ENCODE peak calls at places on chromosomes 6 and 20, in six cellular contexts. D is GM23248, B is lower leg skin, Y is M059J, U is fibroblast of lung, I is ovary. J is an unnamed sample.

GRCh38 chr20:36862857-36863668 is 12.9 kb upstream of the TLDC2 start:
- DNase-seq in U (no peak), I (peak; percentile 64), B (no peak), Y (no peak), D (peak; percentile 62), J (no peak)

GRCh38 chr6:153312633-153313032 is 181.6 kb upstream of the RGS17 start:
- DNase-seq in D (peak; percentile 37), Y (peak; percentile 61), I (no peak), B (no peak), U (peak; percentile 76), J (peak; percentile 5)

GRCh38 chr6:157486632-157487031 is 105.6 kb downstream of the ZDHHC14 start:
- DNase-seq in B (no peak), I (no peak), U (no peak), Y (no peak), D (no peak), J (no peak)

GRCh38 chr6:15239606-15240364 is 6.1 kb upstream of the JARID2 start:
- DNase-seq in B (no peak), Y (no peak), D (no peak), I (no peak), U (no peak), J (no peak)

GRCh38 chr6:152314483-152314832 is 322.7 kb downstream of the SYNE1 start:
- DNase-seq in B (no peak), D (no peak), I (no peak), Y (no peak), U (no peak), J (no peak)

GRCh38 chr6:55636406-55637102 is 57.6 kb upstream of the HMGCLL1 start:
- DNase-seq in B (no peak), D (peak; percentile 63), Y (peak; percentile 67), U (peak; percentile 66), I (no peak), J (no peak)

GRCh38 chr6:87702589-87702945 is 534 bp upstream of the AKIRIN2 start:
- DNase-seq in B (no peak), Y (peak; percentile 74), I (no peak), D (peak; percentile 71), U (no peak), J (no peak)

GRCh38 chr20:37969949-37970855 is 63.1 kb downstream of the TTI1 start:
- DNase-seq in Y (peak; percentile 61), I (no peak), B (no peak), D (peak; percentile 64), U (no peak), J (no peak)

GRCh38 chr6:68726307-68726706 is 91.2 kb downstream of the ADGRB3 start:
- DNase-seq in Y (no peak), U (no peak), B (no peak), I (no peak), D (no peak), J (no peak)

GRCh38 chr6:136236491-136237293 is 13.4 kb downstream of the MTFR2 start:
- DNase-seq in I (no peak), U (no peak), Y (no peak), B (no peak), D (peak; percentile 35), J (no peak)

GRCh38 chr20:58045579-58045978 is 182.9 kb downstream of the ANKRD60 start:
- DNase-seq in D (no peak), I (no peak), U (no peak), B (peak; percentile 7), Y (no peak), J (no peak)

GRCh38 chr20:50353289-50353961 is 156.8 kb upstream of the PTPN1 start:
- DNase-seq in U (no peak), D (no peak), I (no peak), Y (no peak), B (no peak), J (no peak)

GRCh38 chr6:52546678-52547077 is 30.2 kb downstream of the TRAM2 start:
- DNase-seq in U (no peak), B (no peak), Y (no peak), I (no peak), D (no peak), J (no peak)

GRCh38 chr6:117078624-117079023 is 186.7 kb upstream of the VGLL2 start:
- DNase-seq in U (no peak), I (no peak), D (no peak), Y (no peak), B (no peak), J (no peak)

GRCh38 chr6:15340775-15341174 is 94.9 kb downstream of the JARID2 start:
- DNase-seq in B (no peak), Y (peak; percentile 26), U (no peak), D (no peak), I (no peak), J (no peak)

GRCh38 chr20:15162061-15162740 is 824.8 kb upstream of the FLRT3 start:
- DNase-seq in U (no peak), B (no peak), Y (peak; percentile 5), I (no peak), D (no peak), J (no peak)

GRCh38 chr6:106670236-106670635 is 40.9 kb downstream of the QRSL1 start:
- DNase-seq in B (no peak), Y (no peak), I (no peak), U (no peak), D (no peak), J (no peak)

GRCh38 chr6:113630738-113631535 is 226.2 kb upstream of the MARCKS start:
- DNase-seq in B (no peak), I (no peak), D (peak; percentile 82), U (peak; percentile 35), Y (peak; percentile 80), J (peak; percentile 11)

GRCh38 chr6:99151634-99152344 is 197.7 kb downstream of the FAXC start:
- DNase-seq in B (no peak), I (no peak), U (no peak), Y (peak; percentile 12), D (peak; percentile 45), J (peak; percentile 11)

GRCh38 chr6:80923816-80924215 is 817.3 kb downstream of the BCKDHB start:
- DNase-seq in B (no peak), I (no peak), U (no peak), Y (no peak), D (no peak), J (no peak)